ENCODE peak calls at places on chromosomes 7 and 10, in ten cellular contexts. One of them, this sample, is unnamed.

GRCh38 chr7:107472116-107472515 is 2.3 kb downstream of the GPR22 start:
- DNase-seq in lower leg skin: no peak
- DNase-seq in IMR-90: no peak
- DNase-seq in HFF-Myc: no peak
- DNase-seq in glutamatergic neuron: no peak
- DNase-seq in stomach: no peak
- DNase-seq in esophagus squamous epithelium: no peak
- DNase-seq in endodermal cell: no peak
- DNase-seq in breast epithelium: no peak
- DNase-seq in A549: no peak
- DNase-seq in this sample: no peak

GRCh38 chr7:44078521-44078920 is 3.8 kb downstream of the POLM start:
- DNase-seq in lower leg skin: no peak
- DNase-seq in IMR-90: no peak
- DNase-seq in HFF-Myc: no peak
- DNase-seq in glutamatergic neuron: no peak
- DNase-seq in stomach: no peak
- DNase-seq in esophagus squamous epithelium: no peak
- DNase-seq in endodermal cell: no peak
- DNase-seq in breast epithelium: no peak
- DNase-seq in A549: no peak
- DNase-seq in this sample: no peak

GRCh38 chr10:97331304-97331703 is 3.2 kb downstream of the FRAT2 start:
- DNase-seq in lower leg skin: no peak
- DNase-seq in IMR-90: no peak
- DNase-seq in HFF-Myc: no peak
- DNase-seq in glutamatergic neuron: no peak
- DNase-seq in stomach: no peak
- DNase-seq in esophagus squamous epithelium: no peak
- DNase-seq in endodermal cell: no peak
- DNase-seq in breast epithelium: no peak
- DNase-seq in A549: no peak
- DNase-seq in this sample: no peak

GRCh38 chr10:31961264-31961663 is 32.6 kb upstream of the ARHGAP12 start:
- DNase-seq in lower leg skin: no peak
- DNase-seq in IMR-90: no peak
- DNase-seq in HFF-Myc: no peak
- DNase-seq in glutamatergic neuron: no peak
- DNase-seq in stomach: peak; percentile 32
- DNase-seq in esophagus squamous epithelium: no peak
- DNase-seq in endodermal cell: no peak
- DNase-seq in breast epithelium: peak; percentile 53
- DNase-seq in A549: no peak
- DNase-seq in this sample: no peak

GRCh38 chr10:79346388-79347225 is 662 bp upstream of the PPIF start:
- DNase-seq in lower leg skin: peak; percentile 84
- DNase-seq in IMR-90: no peak
- DNase-seq in HFF-Myc: no peak
- DNase-seq in glutamatergic neuron: no peak
- DNase-seq in stomach: no peak
- DNase-seq in esophagus squamous epithelium: no peak
- DNase-seq in endodermal cell: peak; percentile 76
- DNase-seq in breast epithelium: no peak
- DNase-seq in A549: no peak
- DNase-seq in this sample: no peak

GRCh38 chr7:43170571-43170970 is 58.1 kb downstream of the HECW1 start:
- DNase-seq in lower leg skin: no peak
- DNase-seq in IMR-90: no peak
- DNase-seq in HFF-Myc: no peak
- DNase-seq in glutamatergic neuron: no peak
- DNase-seq in stomach: no peak
- DNase-seq in esophagus squamous epithelium: no peak
- DNase-seq in endodermal cell: no peak
- DNase-seq in breast epithelium: no peak
- DNase-seq in A549: no peak
- DNase-seq in this sample: no peak

GRCh38 chr10:112379635-112380296 is 5.8 kb downstream of the ACSL5 start:
- DNase-seq in lower leg skin: no peak
- DNase-seq in IMR-90: peak; percentile 67
- DNase-seq in HFF-Myc: no peak
- DNase-seq in glutamatergic neuron: no peak
- DNase-seq in stomach: no peak
- DNase-seq in esophagus squamous epithelium: no peak
- DNase-seq in endodermal cell: no peak
- DNase-seq in breast epithelium: no peak
- DNase-seq in A549: no peak
- DNase-seq in this sample: no peak

GRCh38 chr7:134362587-134363483 is 46.1 kb upstream of the SLC35B4 start:
- DNase-seq in lower leg skin: peak; percentile 23
- DNase-seq in IMR-90: peak; percentile 18
- DNase-seq in HFF-Myc: no peak
- DNase-seq in glutamatergic neuron: no peak
- DNase-seq in stomach: no peak
- DNase-seq in esophagus squamous epithelium: no peak
- DNase-seq in endodermal cell: no peak
- DNase-seq in breast epithelium: no peak
- DNase-seq in A549: no peak
- DNase-seq in this sample: no peak

GRCh38 chr10:4127518-4128315 is 342.7 kb upstream of the KLF6 start:
- DNase-seq in lower leg skin: no peak
- DNase-seq in IMR-90: no peak
- DNase-seq in HFF-Myc: no peak
- DNase-seq in glutamatergic neuron: no peak
- DNase-seq in stomach: peak; percentile 74
- DNase-seq in esophagus squamous epithelium: no peak
- DNase-seq in endodermal cell: no peak
- DNase-seq in breast epithelium: no peak
- DNase-seq in A549: no peak
- DNase-seq in this sample: no peak

GRCh38 chr10:92436611-92437010 is 137.3 kb downstream of the IDE start:
- DNase-seq in lower leg skin: peak; percentile 32
- DNase-seq in IMR-90: no peak
- DNase-seq in HFF-Myc: no peak
- DNase-seq in glutamatergic neuron: no peak
- DNase-seq in stomach: no peak
- DNase-seq in esophagus squamous epithelium: no peak
- DNase-seq in endodermal cell: no peak
- DNase-seq in breast epithelium: no peak
- DNase-seq in A549: no peak
- DNase-seq in this sample: no peak

GRCh38 chr7:107920048-107920772 is 29.2 kb downstream of the DLD start:
- DNase-seq in lower leg skin: no peak
- DNase-seq in IMR-90: peak; percentile 22
- DNase-seq in HFF-Myc: no peak
- DNase-seq in glutamatergic neuron: no peak
- DNase-seq in stomach: no peak
- DNase-seq in esophagus squamous epithelium: no peak
- DNase-seq in endodermal cell: no peak
- DNase-seq in breast epithelium: no peak
- DNase-seq in A549: no peak
- DNase-seq in this sample: no peak

GRCh38 chr10:114876602-114877300 is 55.2 kb downstream of the FHIP2A start:
- DNase-seq in lower leg skin: peak; percentile 92
- DNase-seq in IMR-90: peak; percentile 58
- DNase-seq in HFF-Myc: peak; percentile 38
- DNase-seq in glutamatergic neuron: peak; percentile 86
- DNase-seq in stomach: peak; percentile 62
- DNase-seq in esophagus squamous epithelium: no peak
- DNase-seq in endodermal cell: peak; percentile 94
- DNase-seq in breast epithelium: peak; percentile 36
- DNase-seq in A549: peak; percentile 87
- DNase-seq in this sample: no peak

GRCh38 chr10:119251315-119251708 is 43.9 kb downstream of the GRK5 start:
- DNase-seq in lower leg skin: no peak
- DNase-seq in IMR-90: peak; percentile 85
- DNase-seq in HFF-Myc: no peak
- DNase-seq in glutamatergic neuron: no peak
- DNase-seq in stomach: no peak
- DNase-seq in esophagus squamous epithelium: no peak
- DNase-seq in endodermal cell: no peak
- DNase-seq in breast epithelium: no peak
- DNase-seq in A549: no peak
- DNase-seq in this sample: no peak

GRCh38 chr7:51253157-51253556 is 63.5 kb downstream of the COBL start:
- DNase-seq in lower leg skin: no peak
- DNase-seq in IMR-90: no peak
- DNase-seq in HFF-Myc: no peak
- DNase-seq in glutamatergic neuron: no peak
- DNase-seq in stomach: no peak
- DNase-seq in esophagus squamous epithelium: no peak
- DNase-seq in endodermal cell: peak; percentile 25
- DNase-seq in breast epithelium: no peak
- DNase-seq in A549: no peak
- DNase-seq in this sample: no peak
- TF ChIP-seq CTCF in lower leg skin: no peak
- TF ChIP-seq CTCF in IMR-90: no peak
- TF ChIP-seq CTCF in HFF-Myc: no peak
- TF ChIP-seq CTCF in glutamatergic neuron: no peak
- TF ChIP-seq CTCF in stomach: no peak
- TF ChIP-seq CTCF in esophagus squamous epithelium: no peak
- TF ChIP-seq CTCF in endodermal cell: peak; percentile 33
- TF ChIP-seq CTCF in breast epithelium: no peak
- TF ChIP-seq CTCF in A549: no peak
- TF ChIP-seq CTCF in this sample: no peak

GRCh38 chr7:51369746-51370145 is 53.1 kb upstream of the COBL start:
- DNase-seq in lower leg skin: no peak
- DNase-seq in IMR-90: no peak
- DNase-seq in HFF-Myc: no peak
- DNase-seq in glutamatergic neuron: no peak
- DNase-seq in stomach: no peak
- DNase-seq in esophagus squamous epithelium: no peak
- DNase-seq in endodermal cell: peak; percentile 62
- DNase-seq in breast epithelium: no peak
- DNase-seq in A549: no peak
- DNase-seq in this sample: no peak
- TF ChIP-seq CTCF in lower leg skin: no peak
- TF ChIP-seq CTCF in IMR-90: peak; percentile 22
- TF ChIP-seq CTCF in HFF-Myc: peak; percentile 3
- TF ChIP-seq CTCF in glutamatergic neuron: peak; percentile 49
- TF ChIP-seq CTCF in stomach: peak; percentile 30
- TF ChIP-seq CTCF in esophagus squamous epithelium: no peak
- TF ChIP-seq CTCF in endodermal cell: peak; percentile 69
- TF ChIP-seq CTCF in breast epithelium: no peak
- TF ChIP-seq CTCF in A549: peak; percentile 49
- TF ChIP-seq CTCF in this sample: no peak

GRCh38 chr10:103707956-103708626 is 147.3 kb downstream of the SH3PXD2A start:
- DNase-seq in lower leg skin: no peak
- DNase-seq in IMR-90: no peak
- DNase-seq in HFF-Myc: no peak
- DNase-seq in glutamatergic neuron: no peak
- DNase-seq in stomach: no peak
- DNase-seq in esophagus squamous epithelium: no peak
- DNase-seq in endodermal cell: no peak
- DNase-seq in breast epithelium: no peak
- DNase-seq in A549: no peak
- DNase-seq in this sample: no peak

GRCh38 chr10:103706760-103707159 is 148.6 kb downstream of the SH3PXD2A start:
- DNase-seq in lower leg skin: no peak
- DNase-seq in IMR-90: no peak
- DNase-seq in HFF-Myc: no peak
- DNase-seq in glutamatergic neuron: peak; percentile 58
- DNase-seq in stomach: no peak
- DNase-seq in esophagus squamous epithelium: no peak
- DNase-seq in endodermal cell: no peak
- DNase-seq in breast epithelium: no peak
- DNase-seq in A549: no peak
- DNase-seq in this sample: no peak

GRCh38 chr10:103703941-103704919 is 151.1 kb downstream of the SH3PXD2A start:
- DNase-seq in lower leg skin: no peak
- DNase-seq in IMR-90: no peak
- DNase-seq in HFF-Myc: no peak
- DNase-seq in glutamatergic neuron: no peak
- DNase-seq in stomach: no peak
- DNase-seq in esophagus squamous epithelium: no peak
- DNase-seq in endodermal cell: no peak
- DNase-seq in breast epithelium: no peak
- DNase-seq in A549: no peak
- DNase-seq in this sample: no peak

GRCh38 chr10:103708627-103709288 is 146.6 kb downstream of the SH3PXD2A start:
- DNase-seq in lower leg skin: no peak
- DNase-seq in IMR-90: no peak
- DNase-seq in HFF-Myc: no peak
- DNase-seq in glutamatergic neuron: no peak
- DNase-seq in stomach: no peak
- DNase-seq in esophagus squamous epithelium: no peak
- DNase-seq in endodermal cell: no peak
- DNase-seq in breast epithelium: no peak
- DNase-seq in A549: no peak
- DNase-seq in this sample: no peak

DNA sequence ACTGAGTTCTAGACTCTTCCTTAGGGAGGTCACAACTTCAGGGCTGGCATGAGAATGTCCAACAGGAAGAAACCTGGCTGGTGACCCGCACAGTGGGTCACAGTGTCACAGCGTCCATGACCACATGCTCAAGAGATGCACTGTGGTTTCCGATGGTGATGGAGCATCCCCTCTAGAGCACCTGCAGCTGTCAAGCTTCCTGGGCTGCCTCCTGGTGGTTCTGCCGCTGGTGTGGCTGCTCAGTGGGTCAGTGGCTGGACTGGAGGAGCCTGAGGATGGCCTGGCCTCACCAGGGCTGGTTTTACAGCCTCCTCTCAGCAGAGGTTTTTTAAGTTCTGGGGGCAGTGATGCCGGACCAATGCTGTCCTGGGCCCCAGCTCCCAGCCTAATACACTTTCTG is 149.3 kb downstream of the SH3PXD2A start:
- DNase-seq in lower leg skin: no peak
- DNase-seq in IMR-90: no peak
- DNase-seq in HFF-Myc: no peak
- DNase-seq in glutamatergic neuron: no peak
- DNase-seq in stomach: no peak
- DNase-seq in esophagus squamous epithelium: no peak
- DNase-seq in endodermal cell: no peak
- DNase-seq in breast epithelium: no peak
- DNase-seq in A549: no peak
- DNase-seq in this sample: no peak
- TF ChIP-seq CTCF in lower leg skin: no peak
- TF ChIP-seq CTCF in IMR-90: no peak
- TF ChIP-seq CTCF in HFF-Myc: no peak
- TF ChIP-seq CTCF in glutamatergic neuron: no peak
- TF ChIP-seq CTCF in stomach: no peak
- TF ChIP-seq CTCF in esophagus squamous epithelium: no peak
- TF ChIP-seq CTCF in endodermal cell: no peak
- TF ChIP-seq CTCF in breast epithelium: no peak
- TF ChIP-seq CTCF in A549: no peak
- TF ChIP-seq CTCF in this sample: no peak

GRCh38 chr10:66919248-66919647 is 6.6 kb upstream of the LRRTM3 start:
- DNase-seq in lower leg skin: no peak
- DNase-seq in IMR-90: no peak
- DNase-seq in HFF-Myc: no peak
- DNase-seq in glutamatergic neuron: no peak
- DNase-seq in stomach: no peak
- DNase-seq in esophagus squamous epithelium: no peak
- DNase-seq in endodermal cell: no peak
- DNase-seq in breast epithelium: no peak
- DNase-seq in A549: no peak
- DNase-seq in this sample: no peak

GRCh38 chr10:66916030-66916429 is 9.8 kb upstream of the LRRTM3 start:
- DNase-seq in lower leg skin: no peak
- DNase-seq in IMR-90: no peak
- DNase-seq in HFF-Myc: no peak
- DNase-seq in glutamatergic neuron: no peak
- DNase-seq in stomach: no peak
- DNase-seq in esophagus squamous epithelium: no peak
- DNase-seq in endodermal cell: no peak
- DNase-seq in breast epithelium: no peak
- DNase-seq in A549: no peak
- DNase-seq in this sample: no peak

GRCh38 chr10:66917104-66917503 is 8.7 kb upstream of the LRRTM3 start:
- DNase-seq in lower leg skin: no peak
- DNase-seq in IMR-90: no peak
- DNase-seq in HFF-Myc: no peak
- DNase-seq in glutamatergic neuron: no peak
- DNase-seq in stomach: no peak
- DNase-seq in esophagus squamous epithelium: no peak
- DNase-seq in endodermal cell: no peak
- DNase-seq in breast epithelium: no peak
- DNase-seq in A549: no peak
- DNase-seq in this sample: no peak
- TF ChIP-seq CTCF in lower leg skin: no peak
- TF ChIP-seq CTCF in IMR-90: no peak
- TF ChIP-seq CTCF in HFF-Myc: no peak
- TF ChIP-seq CTCF in glutamatergic neuron: no peak
- TF ChIP-seq CTCF in stomach: no peak
- TF ChIP-seq CTCF in esophagus squamous epithelium: no peak
- TF ChIP-seq CTCF in endodermal cell: peak; percentile 56
- TF ChIP-seq CTCF in breast epithelium: no peak
- TF ChIP-seq CTCF in A549: no peak
- TF ChIP-seq CTCF in this sample: no peak

This sample was measured in omental fat pad.